ENCODE peak calls at places on chromosome 2, in seven cellular contexts. W is HCT116, H is cardiac fibroblast, P is prostate gland, L is RWPE1, X is heart right ventricle, G is neural crest cell. U is an unnamed sample.

GRCh38 chr2:3430740-3431490 is 51.4 kb downstream of the TRAPPC12 start:
- DNase-seq in P (no peak), X (no peak), G (no peak), H (peak), L (no peak), W (no peak), U (no peak)

GRCh38 chr2:177273456-177273855 is 8.9 kb upstream of the NFE2L2 start:
- DNase-seq in G (no peak), H (peak), L (no peak), X (no peak), P (no peak), W (no peak), U (no peak)

GRCh38 chr2:231308631-231309414 is 86.7 kb upstream of the B3GNT7 start:
- DNase-seq in L (peak), H (peak), X (no peak), G (no peak), W (no peak), P (no peak), U (peak)

GRCh38 chr2:167293172-167293781 is 405.0 kb downstream of the XIRP2 start:
- DNase-seq in X (no peak), H (peak), G (peak), W (no peak), P (peak), L (peak), U (peak)

GRCh38 chr2:69582582-69583176 is 60.9 kb downstream of the AAK1 start:
- DNase-seq in W (no peak), H (peak), L (no peak), X (peak), G (no peak), P (no peak), U (no peak)

GRCh38 chr2:227163998-227164744 is at the start of the genes COL4A3 and COL4A4:
- DNase-seq in H (peak), G (peak), L (peak), P (peak), X (peak), W (peak), U (peak)

GRCh38 chr2:68282814-68283812 is 30.8 kb upstream of the PPP3R1 start:
- DNase-seq in W (peak), L (peak), P (peak), X (no peak), G (no peak), H (peak), U (peak)

GRCh38 chr2:11833601-11834000 is 87.2 kb downstream of the LPIN1 start:
- DNase-seq in W (no peak), H (peak), X (no peak), P (no peak), L (no peak), G (no peak), U (no peak)

GRCh38 chr2:32058130-32058529 is 5.2 kb upstream of the SPAST start:
- DNase-seq in L (no peak), P (no peak), H (no peak), W (no peak), X (no peak), G (no peak), U (peak)

GRCh38 chr2:239897596-239898235 is 127.4 kb downstream of the NDUFA10 start:
- DNase-seq in X (no peak), L (no peak), H (no peak), P (no peak), G (no peak), W (no peak), U (no peak)

GRCh38 chr2:117470311-117471095 is 344.0 kb upstream of the DDX18 start:
- DNase-seq in H (no peak), P (peak), X (peak), L (peak), G (peak), W (peak), U (peak)

GRCh38 chr2:230849633-230850357 is 14.9 kb upstream of the ITM2C start:
- DNase-seq in W (peak), H (peak), L (peak), P (no peak), G (peak), X (no peak), U (peak)

GRCh38 chr2:555164-555922 is 121.9 kb downstream of the TMEM18 start:
- DNase-seq in G (no peak), P (peak), L (no peak), W (no peak), H (no peak), X (no peak), U (peak)

GRCh38 chr2:190080527-190081049 is 18.1 kb upstream of the MSTN start:
- DNase-seq in P (no peak), L (no peak), G (no peak), H (no peak), W (no peak), X (no peak), U (no peak)

GRCh38 chr2:191280834-191281756 is 35.9 kb downstream of the MYO1B start:
- DNase-seq in G (no peak), L (no peak), X (no peak), H (no peak), W (no peak), P (no peak), U (no peak)

GRCh38 chr2:240168041-240168440 is 27.6 kb upstream of the OTOS start:
- DNase-seq in H (no peak), X (no peak), W (no peak), P (no peak), G (no peak), L (no peak), U (no peak)

GRCh38 chr2:227462972-227463931 is 8.7 kb upstream of the AGFG1 start:
- DNase-seq in L (no peak), W (no peak), H (no peak), X (no peak), P (no peak), G (no peak), U (no peak)

GRCh38 chr2:121688820-121689219 is 39.6 kb upstream of the CLASP1 start:
- DNase-seq in W (no peak), P (no peak), H (no peak), L (no peak), G (no peak), X (no peak), U (no peak)

GRCh38 chr2:97967216-97967592 is 28.5 kb downstream of the TMEM131 start:
- DNase-seq in G (no peak), P (no peak), L (no peak), W (no peak), H (no peak), X (no peak), U (no peak)

GRCh38 chr2:84713441-84713840 is 167.4 kb downstream of the TRABD2A start:
- DNase-seq in G (no peak), H (no peak), L (no peak), W (no peak), X (no peak), P (no peak), U (no peak)

GRCh38 chr2:61537590-61538178 is 472 bp downstream of the XPO1 start:
- DNase-seq in H (peak), P (no peak), G (no peak), X (peak), L (no peak), W (no peak), U (no peak)

GRCh38 chr2:172743143-172743542 is 7.5 kb downstream of the RAPGEF4 start:
- DNase-seq in X (no peak), G (no peak), W (no peak), L (no peak), H (no peak), P (no peak), U (no peak)

GRCh38 chr2:36717556-36718266 is 21.2 kb downstream of the VIT start:
- DNase-seq in H (no peak), W (no peak), G (no peak), P (no peak), X (no peak), L (no peak), U (no peak)

DNA sequence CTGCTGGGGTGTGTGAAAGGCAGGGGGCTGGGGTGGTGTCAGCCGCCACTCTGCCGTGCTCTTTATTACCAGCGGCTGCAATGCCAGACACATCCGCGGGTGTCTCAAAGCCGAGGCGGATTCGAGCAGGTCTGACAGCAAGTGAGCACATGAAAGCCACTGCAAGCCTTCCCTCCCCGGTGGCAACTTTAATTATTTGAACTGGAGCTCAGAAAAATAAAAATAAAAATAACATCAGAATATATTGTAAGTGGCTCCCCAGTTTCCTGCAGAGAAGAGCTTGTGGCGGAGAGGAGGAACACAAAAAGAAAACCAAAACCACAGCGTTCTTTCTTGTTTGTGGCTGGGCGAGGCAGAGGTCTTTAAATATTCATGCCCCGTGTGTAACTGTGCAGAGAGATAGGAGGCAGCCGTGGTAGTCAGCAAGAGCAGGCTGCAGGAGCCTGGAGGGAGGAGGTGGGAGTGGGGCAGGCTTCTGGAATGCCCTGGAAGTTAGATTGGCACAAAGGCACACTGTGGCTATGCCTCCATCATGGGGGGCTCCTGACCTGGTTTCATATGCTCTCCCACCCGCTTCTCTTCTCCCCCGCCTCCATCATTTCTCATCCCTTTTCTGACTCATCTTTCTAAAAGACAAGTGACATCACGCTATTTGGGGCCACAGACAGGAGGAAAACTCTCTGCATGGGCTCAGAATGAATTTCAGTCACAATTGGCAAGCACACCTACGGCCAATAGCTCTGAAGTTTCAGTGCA is 199.8 kb downstream of the CLIP4 start:
- DNase-seq in W (no peak), X (no peak), G (peak), L (peak), P (peak), H (no peak), U (peak)
- TF ChIP-seq CTCF in W (no peak), X (no peak), G (no peak), L (no peak), P (no peak), H (no peak), U (peak)

GRCh38 chr2:34570266-34570872 is 971.3 kb upstream of the FAM98A start:
- DNase-seq in L (peak), P (peak), G (peak), X (no peak), W (no peak), H (no peak), U (peak)
- TF ChIP-seq CTCF in L (no peak), P (no peak), G (peak), X (peak), W (no peak), H (no peak), U (peak)

DNA sequence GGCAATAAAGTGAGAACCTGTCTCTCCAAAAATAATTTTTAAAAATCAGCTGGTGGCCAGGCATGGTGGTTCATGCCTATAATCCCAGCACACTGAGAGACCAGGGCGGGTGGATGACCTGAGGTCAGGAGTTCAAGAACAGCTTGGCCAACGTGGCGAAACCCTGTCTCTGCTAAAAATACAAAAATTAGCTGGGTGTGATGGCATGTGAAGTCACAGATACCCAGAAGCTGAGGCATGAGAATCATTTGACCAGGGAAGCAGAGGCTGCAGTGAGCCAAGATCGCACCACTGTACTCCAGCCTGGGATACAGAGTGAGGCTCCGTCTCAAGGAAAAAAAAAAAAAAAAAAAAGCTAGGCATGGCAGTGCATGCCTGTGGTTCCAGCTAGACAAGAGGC is 7.4 kb upstream of the GPR75 start:
- DNase-seq in X (no peak), L (no peak), W (no peak), H (no peak), P (no peak), G (no peak), U (no peak)
- TF ChIP-seq CTCF in X (no peak), L (no peak), W (no peak), H (no peak), P (no peak), G (no peak), U (no peak)

DNA sequence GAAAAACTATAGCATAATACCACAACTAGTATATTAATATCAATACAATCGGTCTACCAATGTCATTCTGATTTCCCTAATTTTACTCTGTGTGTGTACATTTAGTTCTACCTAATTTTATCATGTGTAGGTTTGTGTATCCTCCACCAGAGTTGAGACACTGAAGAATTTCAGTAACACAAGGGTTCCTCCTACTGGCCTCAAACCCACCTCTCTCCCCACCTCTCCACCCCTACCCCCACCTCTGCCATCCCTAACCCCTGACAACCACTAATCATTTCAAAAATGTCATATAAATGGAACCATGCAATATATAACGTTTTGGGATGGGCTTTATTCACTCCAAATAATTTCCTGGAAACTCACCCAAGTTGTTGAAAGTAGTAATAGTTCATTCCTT is 117.9 kb downstream of the LYPD6 start:
- DNase-seq in H (no peak), W (no peak), G (no peak), X (no peak), P (no peak), L (no peak), U (no peak)
- TF ChIP-seq CTCF in H (no peak), W (no peak), G (no peak), X (no peak), P (no peak), L (no peak), U (no peak)

DNA sequence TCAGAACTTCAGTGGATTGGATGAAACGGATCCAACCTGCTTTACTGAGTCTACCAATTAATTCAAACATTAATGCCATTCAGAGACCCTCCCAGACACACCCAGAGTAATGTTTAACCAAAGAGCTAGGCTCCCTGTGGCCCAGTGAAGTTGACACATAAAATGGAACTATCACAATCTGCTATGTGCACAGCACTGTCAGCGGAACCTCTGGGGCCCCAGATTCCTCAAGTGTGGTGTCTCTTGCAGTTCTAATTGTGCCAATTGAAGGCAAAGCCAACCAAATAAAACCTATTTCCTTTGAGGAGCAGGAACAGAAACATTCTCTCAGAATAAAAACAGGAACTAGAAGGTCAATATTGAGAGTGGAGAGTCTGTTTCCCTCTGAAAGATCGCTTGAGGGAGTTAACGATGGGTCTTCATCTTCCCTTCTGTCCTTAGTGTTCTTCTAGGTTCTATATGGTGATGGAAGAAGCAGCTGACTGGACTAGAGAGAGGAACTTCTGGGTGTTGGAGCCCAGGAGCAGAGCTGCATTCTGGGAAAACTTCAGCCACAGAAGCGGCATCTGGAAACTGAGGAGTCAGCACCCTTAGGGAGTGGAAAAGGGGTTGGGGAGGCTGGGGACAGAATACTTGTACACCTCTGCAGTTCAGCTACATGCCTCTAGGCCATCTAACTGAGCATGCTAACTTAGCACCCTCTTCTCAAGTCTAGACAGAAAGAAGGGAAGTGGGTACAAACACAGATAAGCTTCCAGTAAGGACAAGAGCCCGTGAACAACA is 174.4 kb upstream of the FBXO11 start:
- DNase-seq in L (no peak), P (no peak), H (no peak), X (no peak), G (no peak), W (no peak), U (no peak)
- TF ChIP-seq CTCF in L (no peak), P (no peak), H (no peak), X (no peak), G (no peak), W (no peak), U (no peak)

GRCh38 chr2:237671466-237672173 is 44.2 kb downstream of the LRRFIP1 start:
- DNase-seq in W (no peak), L (no peak), G (no peak), H (no peak), P (no peak), X (no peak), U (no peak)

GRCh38 chr2:237673130-237673921 is 45.9 kb downstream of the LRRFIP1 start:
- DNase-seq in H (peak), X (peak), P (peak), W (peak), G (no peak), L (peak), U (peak)

GRCh38 chr2:237675326-237675725 is 47.9 kb downstream of the LRRFIP1 start:
- DNase-seq in L (no peak), W (no peak), X (no peak), G (no peak), P (no peak), H (no peak), U (no peak)

GRCh38 chr2:237672731-237673129 is 45.3 kb downstream of the LRRFIP1 start:
- DNase-seq in G (no peak), X (no peak), L (no peak), W (no peak), H (no peak), P (no peak), U (no peak)

DNA sequence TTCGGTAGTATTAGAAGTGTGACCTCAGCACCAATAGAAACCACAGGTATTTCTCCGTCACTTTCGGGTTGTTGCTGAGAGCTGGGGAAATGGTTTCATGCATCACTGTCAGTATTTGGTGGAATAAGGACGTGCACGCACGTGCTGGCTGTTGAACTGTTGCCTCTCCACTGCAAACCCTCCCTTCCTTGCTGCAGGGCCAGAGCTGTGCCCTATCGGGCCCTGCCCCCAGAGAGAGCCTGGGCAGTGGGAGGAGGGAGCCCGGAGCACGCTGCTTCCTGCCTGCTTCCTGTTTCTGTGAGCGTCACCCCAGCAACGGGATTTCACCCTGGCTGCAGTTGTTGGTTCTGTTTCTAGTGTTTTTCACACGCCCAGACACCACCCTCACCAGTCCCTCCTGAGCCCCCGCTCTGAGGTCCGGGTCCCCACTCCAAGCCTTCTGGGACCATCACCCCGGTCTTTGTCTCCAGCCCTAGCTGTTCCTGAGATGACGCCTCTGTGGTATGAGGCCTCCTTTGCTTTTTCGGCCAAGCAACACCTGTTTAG is 47.4 kb downstream of the LRRFIP1 start:
- DNase-seq in P (peak), H (peak), W (no peak), L (peak), G (peak), X (peak), U (peak)
- TF ChIP-seq CTCF in P (no peak), H (no peak), W (no peak), L (no peak), G (peak), X (no peak), U (no peak)

GRCh38 chr2:66057844-66058243 is 377.1 kb upstream of the MEIS1 start:
- DNase-seq in H (no peak), L (no peak), G (no peak), X (no peak), W (no peak), P (no peak), U (no peak)
- TF ChIP-seq CTCF in H (no peak), L (no peak), G (no peak), X (no peak), W (no peak), P (no peak), U (no peak)

U was measured in PC-3.